ENCODE peak calls at places on chromosomes 2 and 18, in seven cellular contexts. O, Q, J, C, T, X and R are unnamed samples.

GRCh38 chr2:987789-988188 is 37.1 kb downstream of the SNTG2 start:
- DNase-seq in X (no peak), T (no peak), Q (no peak), O (no peak), J (no peak), C (no peak), R (no peak)

GRCh38 chr2:17771956-17772355 is 18.0 kb downstream of the GEN1 start:
- DNase-seq in T (no peak), X (no peak), Q (no peak), O (no peak), C (no peak), J (no peak), R (no peak)

GRCh38 chr2:11024687-11025086 is 113.0 kb downstream of the KCNF1 start:
- DNase-seq in C (no peak), X (no peak), O (no peak), J (no peak), Q (no peak), T (no peak), R (no peak)

GRCh38 chr2:181275643-181276070 is 181.5 kb upstream of the ITGA4 start:
- DNase-seq in C (no peak), T (no peak), Q (no peak), X (no peak), O (no peak), J (no peak), R (no peak)

GRCh38 chr2:64932327-64933216 is 56.6 kb upstream of the SLC1A4 start:
- DNase-seq in T (no peak), X (no peak), J (no peak), C (peak), O (no peak), Q (no peak), R (no peak)

GRCh38 chr2:216882876-216883275 is 23.0 kb upstream of the TNP1 start:
- DNase-seq in C (no peak), Q (no peak), O (no peak), T (no peak), X (no peak), J (no peak), R (no peak)

GRCh38 chr2:212962691-212963090 is 188.7 kb downstream of the IKZF2 start:
- DNase-seq in X (no peak), Q (no peak), C (no peak), O (no peak), T (no peak), J (no peak), R (no peak)

GRCh38 chr2:99101697-99102096 is 39.8 kb upstream of the C2orf15 start:
- DNase-seq in T (no peak), X (no peak), C (no peak), J (no peak), O (peak), Q (peak), R (no peak)

GRCh38 chr2:200585730-200586643 is at the start of gene AOX1:
- DNase-seq in C (no peak), J (peak), X (no peak), O (peak), T (no peak), Q (peak), R (peak)

GRCh38 chr2:45585267-45585861 is 25.7 kb downstream of the SRBD1 start:
- DNase-seq in J (no peak), C (no peak), T (no peak), O (peak), X (peak), Q (peak), R (peak)

GRCh38 chr2:33420726-33421125 is 55.7 kb upstream of the RASGRP3 start:
- DNase-seq in J (no peak), O (no peak), Q (peak), C (no peak), T (no peak), X (no peak), R (peak)

GRCh38 chr2:170816499-170817246 is at the start of gene GAD1:
- DNase-seq in X (peak), O (no peak), T (peak), C (peak), Q (peak), J (peak), R (peak)

GRCh38 chr2:108171652-108172051 is 68.1 kb upstream of the SULT1C3 start:
- DNase-seq in T (no peak), C (no peak), Q (peak), O (no peak), X (no peak), J (no peak), R (no peak)

GRCh38 chr2:195363496-195363895 is 293.5 kb upstream of the SLC39A10 start:
- DNase-seq in X (no peak), C (no peak), Q (no peak), T (no peak), O (no peak), J (no peak), R (no peak)

GRCh38 chr18:23994361-23994902 is 20.1 kb upstream of the TTC39C start:
- DNase-seq in J (peak), X (peak), T (peak), C (peak), Q (peak), O (peak), R (peak)